ENCODE peak calls at places on chromosome 10, in nine cellular contexts. K is M059J; H is lower lobe of right lung; B is C1 segment of cervical spinal cord; S is memory B cell; A is NCI-H2081; W is Panc1; U is NCI-H345; I is stimulated activated CD4-positive, alpha-beta T cell treated with anti-CD3 and anti-CD28 coated beads, Interleukin-2, amount 100 ng/mL, for 24 hours. O is an unnamed sample.
A peak's percentile ranks its signal among the peaks of the same experiment; 100 is the strongest.

GRCh38 chr10:63671317-63671937 is 150.2 kb downstream of the REEP3 start:
- DNase-seq in K (peak; percentile 65), H (no peak), B (no peak), S (no peak), A (no peak), W (no peak), U (peak; percentile 58), I (no peak), O (peak; percentile 21)

GRCh38 chr10:110137142-110137545 is 70.3 kb upstream of the MXI1 start:
- DNase-seq in K (peak; percentile 63), H (no peak), B (no peak), S (peak; percentile 63), A (peak; percentile 11), W (peak; percentile 59), U (peak; percentile 28), I (no peak), O (peak; percentile 35)

GRCh38 chr10:131816157-131816775 is 84.5 kb upstream of the PPP2R2D start:
- DNase-seq in K (no peak), H (no peak), B (no peak), S (no peak), A (no peak), W (no peak), U (no peak), I (no peak), O (no peak)

GRCh38 chr10:70232859-70233108 is 445 bp downstream of the PPA1 start:
- DNase-seq in K (no peak), H (no peak), B (no peak), S (no peak), A (no peak), W (no peak), U (no peak), I (no peak), O (no peak)

GRCh38 chr10:32376027-32376426 is 29.1 kb upstream of the EPC1 start:
- DNase-seq in K (no peak), H (no peak), B (no peak), S (no peak), A (no peak), W (no peak), U (no peak), I (no peak), O (no peak)

GRCh38 chr10:104349623-104350142 is 4.0 kb upstream of the CFAP58 start:
- DNase-seq in K (peak; percentile 68), H (no peak), B (no peak), S (peak; percentile 58), A (no peak), W (no peak), U (no peak), I (no peak), O (no peak)

GRCh38 chr10:72048450-72049124 is 39.8 kb downstream of the SPOCK2 start:
- DNase-seq in K (peak; percentile 84), H (peak; percentile 89), B (peak; percentile 88), S (peak; percentile 88), A (peak; percentile 83), W (peak; percentile 96), U (peak; percentile 84), I (peak; percentile 94), O (peak; percentile 88)

GRCh38 chr10:100481462-100482081 is 18.8 kb downstream of the WNT8B start:
- DNase-seq in K (peak; percentile 85), H (peak; percentile 84), B (peak; percentile 61), S (peak; percentile 95), A (peak; percentile 72), W (peak; percentile 96), U (peak; percentile 77), I (peak; percentile 90), O (peak; percentile 82)

GRCh38 chr10:50552308-50552707 is 71.4 kb downstream of the SGMS1 start:
- DNase-seq in K (no peak), H (no peak), B (no peak), S (no peak), A (no peak), W (no peak), U (no peak), I (no peak), O (no peak)

GRCh38 chr10:91635401-91636400 is 2.8 kb upstream of the PPP1R3C start:
- DNase-seq in K (peak; percentile 82), H (no peak), B (peak; percentile 8), S (peak; percentile 26), A (peak; percentile 23), W (peak; percentile 54), U (peak; percentile 73), I (peak; percentile 26), O (peak; percentile 86)

GRCh38 chr10:33643042-33643441 is 308.6 kb upstream of the NRP1 start:
- DNase-seq in K (no peak), H (no peak), B (no peak), S (no peak), A (no peak), W (no peak), U (no peak), I (no peak), O (no peak)

GRCh38 chr10:60733826-60734225 is 44.5 kb upstream of the CDK1 start:
- DNase-seq in K (no peak), H (peak; percentile 46), B (no peak), S (no peak), A (no peak), W (no peak), U (peak; percentile 15), I (no peak), O (no peak)

GRCh38 chr10:5078781-5079180 is 15.4 kb upstream of the AKR1C3 start:
- DNase-seq in K (peak; percentile 10), H (no peak), B (no peak), S (no peak), A (no peak), W (no peak), U (no peak), I (no peak), O (no peak)

GRCh38 chr10:19310121-19310520 is 261.5 kb downstream of the MALRD1 start:
- DNase-seq in K (no peak), H (no peak), B (no peak), S (no peak), A (no peak), W (no peak), U (no peak), I (no peak), O (no peak)

GRCh38 chr10:103696411-103697145 is 158.8 kb downstream of the SH3PXD2A start:
- DNase-seq in K (peak; percentile 87), H (no peak), B (peak; percentile 26), S (no peak), A (no peak), W (peak; percentile 50), U (no peak), I (peak; percentile 81), O (peak; percentile 68)

GRCh38 chr10:132360766-132361447 is 28.9 kb downstream of the LRRC27 start:
- DNase-seq in K (no peak), H (no peak), B (no peak), S (no peak), A (no peak), W (no peak), U (no peak), I (peak; percentile 67), O (peak; percentile 7)

GRCh38 chr10:133393401-133394063 is 425 bp upstream of the MTG1 start:
- DNase-seq in K (no peak), H (peak; percentile 32), B (no peak), S (no peak), A (no peak), W (no peak), U (no peak), I (no peak), O (no peak)

GRCh38 chr10:75250934-75251333 is 15.2 kb upstream of the COMTD1 start:
- DNase-seq in K (peak; percentile 77), H (no peak), B (no peak), S (no peak), A (no peak), W (no peak), U (no peak), I (no peak), O (peak; percentile 15)

GRCh38 chr10:97924678-97925077 is 75.0 kb downstream of the GOLGA7B start:
- DNase-seq in K (no peak), H (no peak), B (no peak), S (no peak), A (no peak), W (no peak), U (no peak), I (no peak), O (no peak)

GRCh38 chr10:17655567-17656146 is 11.7 kb downstream of the STAM start:
- DNase-seq in K (peak; percentile 69), H (no peak), B (no peak), S (no peak), A (no peak), W (no peak), U (no peak), I (no peak), O (no peak)

GRCh38 chr10:70296406-70296899 is 12.6 kb upstream of the NPFFR1 start:
- DNase-seq in K (peak; percentile 87), H (peak; percentile 86), B (no peak), S (no peak), A (no peak), W (peak; percentile 50), U (no peak), I (no peak), O (no peak)

GRCh38 chr10:103896225-103896624 is 21.8 kb downstream of the STN1 start:
- DNase-seq in K (peak; percentile 53), H (no peak), B (no peak), S (no peak), A (no peak), W (peak; percentile 53), U (no peak), I (no peak), O (no peak)

GRCh38 chr10:116974442-116975005 is 30.5 kb downstream of the SHTN1 start:
- DNase-seq in K (peak; percentile 65), H (no peak), B (no peak), S (no peak), A (no peak), W (no peak), U (no peak), I (no peak), O (no peak)

GRCh38 chr10:108545921-108546320 is 1377.4 kb downstream of the XPNPEP1 start:
- DNase-seq in K (no peak), H (no peak), B (no peak), S (no peak), A (no peak), W (no peak), U (no peak), I (no peak), O (no peak)

GRCh38 chr10:3835770-3836169 is 50.8 kb upstream of the KLF6 start:
- DNase-seq in K (no peak), H (no peak), B (no peak), S (no peak), A (no peak), W (no peak), U (no peak), I (no peak), O (peak; percentile 79)

GRCh38 chr10:96448021-96448457 is 65.7 kb downstream of the TLL2 start:
- DNase-seq in K (no peak), H (no peak), B (no peak), S (no peak), A (no peak), W (no peak), U (no peak), I (no peak), O (peak; percentile 29)

GRCh38 chr10:5620966-5621365 is 45.4 kb downstream of the ASB13 start:
- DNase-seq in K (no peak), H (peak; percentile 38), B (no peak), S (no peak), A (no peak), W (no peak), U (no peak), I (no peak), O (no peak)

GRCh38 chr10:110200518-110200917 is 6.9 kb upstream of the MXI1 start:
- DNase-seq in K (no peak), H (no peak), B (no peak), S (no peak), A (no peak), W (no peak), U (no peak), I (no peak), O (no peak)

O was measured in NCI-H146.